ENCODE peak calls at places on chromosomes 4 and X, in six cellular contexts. O is GM12865, L is HT1080, V is RWPE1, Z is NCI-H1105, I is NCI-H510A treated with DMSO at 0.1 percent for 48 hours. F is an unnamed sample.

GRCh38 chrX:69991685-69992084 is 58.1 kb downstream of the AWAT2 start:
- DNase-seq in O (no peak), I (no peak), L (no peak), V (no peak), Z (no peak), F (no peak)

GRCh38 chr4:3016839-3017410 is 53.6 kb downstream of the GRK4 start:
- DNase-seq in Z (no peak), O (no peak), I (no peak), L (no peak), V (no peak), F (no peak)

GRCh38 chr4:153222790-153223417 is 18.7 kb downstream of the TRIM2 start:
- DNase-seq in L (no peak), O (peak; percentile 41), Z (no peak), V (peak; percentile 58), I (peak; percentile 17), F (peak; percentile 77)

GRCh38 chr4:6917445-6918241 is 8.0 kb downstream of the TBC1D14 start:
- DNase-seq in I (peak; percentile 87), V (no peak), Z (peak; percentile 82), L (no peak), O (peak; percentile 82), F (peak; percentile 92)

GRCh38 chr4:126023946-126024345 is 709.2 kb downstream of the FAT4 start:
- DNase-seq in Z (no peak), I (no peak), O (no peak), V (no peak), L (no peak), F (no peak)

GRCh38 chr4:84501197-84501492 is 2.1 kb upstream of the NKX6-1 start:
- DNase-seq in I (no peak), V (no peak), Z (no peak), O (no peak), L (no peak), F (no peak)

GRCh38 chr4:64068096-64068495 is 341.2 kb downstream of the TECRL start:
- DNase-seq in Z (no peak), L (peak; percentile 14), O (no peak), V (no peak), I (no peak), F (peak; percentile 16)

GRCh38 chr4:163693776-163694175 is 199.3 kb downstream of the TMA16 start:
- DNase-seq in V (peak; percentile 46), L (peak; percentile 81), I (no peak), O (no peak), Z (no peak), F (no peak)

GRCh38 chr4:1515763-1516162 is 109.5 kb upstream of the NKX1-1 start:
- DNase-seq in Z (no peak), L (no peak), I (no peak), V (no peak), O (no peak), F (no peak)

GRCh38 chr4:61580721-61581377 is 380.7 kb downstream of the ADGRL3 start:
- DNase-seq in Z (no peak), L (peak; percentile 55), O (no peak), V (no peak), I (no peak), F (no peak)

GRCh38 chrX:98357146-98357545 is 1473.4 kb downstream of the RPA4 start:
- DNase-seq in O (no peak), Z (peak; percentile 53), V (no peak), L (no peak), I (no peak), F (no peak)

GRCh38 chr4:77880784-77881183 is 18.2 kb downstream of the MRPL1 start:
- DNase-seq in Z (peak; percentile 10), L (no peak), V (peak; percentile 46), I (no peak), O (peak; percentile 9), F (no peak)

GRCh38 chr4:71860643-71861042 is 76.8 kb upstream of the GC start:
- DNase-seq in V (no peak), O (no peak), L (no peak), Z (no peak), I (peak; percentile 6), F (no peak)

GRCh38 chrX:103233263-103233662 is 18.4 kb downstream of the BEX4 start:
- DNase-seq in V (no peak), Z (no peak), O (no peak), I (no peak), L (no peak), F (no peak)

GRCh38 chrX:12984629-12985303 is 9.9 kb downstream of the TMSB4X start:
- DNase-seq in L (peak; percentile 87), Z (peak; percentile 81), I (peak; percentile 27), O (peak; percentile 80), V (peak; percentile 71), F (peak; percentile 63)

GRCh38 chrX:94977986-94978385 is 1304.0 kb downstream of the FAM133A start:
- DNase-seq in Z (no peak), V (no peak), L (no peak), O (no peak), I (no peak), F (no peak)

GRCh38 chr4:38523524-38524448 is 140.2 kb upstream of the KLF3 start:
- DNase-seq in V (no peak), L (peak; percentile 42), O (peak; percentile 93), I (no peak), Z (no peak), F (no peak)

GRCh38 chr4:98626350-98626749 is 32.1 kb downstream of the TSPAN5 start:
- DNase-seq in L (peak; percentile 97), O (no peak), I (no peak), Z (no peak), V (peak; percentile 90), F (peak; percentile 40)

GRCh38 chr4:17280266-17280665 is 231.6 kb downstream of the QDPR start:
- DNase-seq in V (no peak), O (no peak), I (no peak), L (no peak), Z (no peak), F (no peak)

GRCh38 chr4:76059750-76060149 is 14.8 kb upstream of the ART3 start:
- DNase-seq in I (no peak), V (peak; percentile 56), L (peak; percentile 51), Z (no peak), O (no peak), F (no peak)

GRCh38 chr4:14415146-14415545 is 587.1 kb upstream of the CPEB2 start:
- DNase-seq in V (no peak), O (no peak), I (no peak), Z (no peak), L (no peak), F (peak; percentile 56)

GRCh38 chrX:11273544-11273943 is 19.7 kb upstream of the AMELX start:
- DNase-seq in I (no peak), V (no peak), Z (no peak), L (no peak), O (no peak), F (no peak)

GRCh38 chrX:9855536-9856320 is 69.5 kb downstream of the SHROOM2 start:
- DNase-seq in L (peak; percentile 24), O (no peak), V (no peak), I (no peak), Z (no peak), F (no peak)

GRCh38 chr4:139641218-139641617 is 24.4 kb upstream of the MGST2 start:
- DNase-seq in Z (no peak), O (no peak), L (peak; percentile 46), I (no peak), V (peak; percentile 40), F (no peak)

GRCh38 chrX:114842181-114842580 is 175.2 kb downstream of the IL13RA2 start:
- DNase-seq in O (no peak), I (no peak), V (no peak), L (peak; percentile 4), Z (no peak), F (no peak)

GRCh38 chrX:43139645-43140044 is 361.7 kb upstream of the PPP1R2C start:
- DNase-seq in V (no peak), O (peak; percentile 0), I (no peak), Z (no peak), L (no peak), F (no peak)

GRCh38 chr4:158530391-158530790 is 8.7 kb downstream of the RXFP1 start:
- DNase-seq in O (no peak), V (no peak), I (no peak), L (no peak), Z (no peak), F (no peak)

GRCh38 chrX:42519666-42520231 is 258.2 kb downstream of the PPP1R2C start:
- DNase-seq in L (peak; percentile 0), O (no peak), I (no peak), V (peak; percentile 11), Z (no peak), F (peak; percentile 43)

GRCh38 chr4:118381902-118382301 is 29.1 kb upstream of the PRSS12 start:
- DNase-seq in L (no peak), I (no peak), Z (no peak), V (no peak), O (no peak), F (no peak)

GRCh38 chrX:27575565-27575964 is 14.6 kb upstream of the DCAF8L2 start:
- DNase-seq in V (no peak), I (no peak), Z (no peak), L (peak; percentile 44), O (no peak), F (no peak)

GRCh38 chrX:94831364-94831763 is 1157.4 kb downstream of the FAM133A start:
- DNase-seq in V (no peak), O (no peak), I (peak; percentile 40), Z (no peak), L (no peak), F (peak; percentile 23)

F was measured in hepatocyte.